ENCODE peak calls at places on chromosomes 13 and 19, in five cellular contexts. J is right cardiac atrium, B is AG04450, C is epithelial cell of esophagus, X is A549. Q is an unnamed sample.

GRCh38 chr19:13155472-13156284 is 5.5 kb downstream of the IER2 start:
- DNase-seq in J (peak; percentile 92), B (no peak), X (peak; percentile 81), C (no peak), Q (peak; percentile 92)

GRCh38 chr19:17052439-17052838 is 22.8 kb downstream of the HAUS8 start:
- DNase-seq in B (no peak), X (peak; percentile 42), C (peak; percentile 62), J (peak; percentile 56), Q (peak; percentile 29)

GRCh38 chr13:50580684-50581305 is 262.7 kb downstream of the DLEU7 start:
- DNase-seq in B (peak; percentile 51), X (no peak), C (peak; percentile 21), J (no peak), Q (no peak)

GRCh38 chr19:10269333-10270179 is 1.4 kb upstream of the ICAM1 start:
- DNase-seq in J (peak; percentile 96), X (peak; percentile 63), C (peak; percentile 76), B (no peak), Q (peak; percentile 77)

GRCh38 chr13:111346281-111346680 is 25.8 kb downstream of the TEX29 start:
- DNase-seq in J (peak; percentile 76), C (no peak), X (no peak), B (no peak), Q (no peak)

GRCh38 chr19:35416331-35416730 is 31.7 kb upstream of the FFAR2 start:
- DNase-seq in C (no peak), J (no peak), X (no peak), B (no peak), Q (no peak)

GRCh38 chr13:107284168-107284567 is 716.2 kb upstream of the ARGLU1 start:
- DNase-seq in X (no peak), C (peak; percentile 33), B (no peak), J (no peak), Q (no peak)

GRCh38 chr13:32037471-32037870 is 5.9 kb downstream of the FRY start:
- DNase-seq in B (no peak), X (no peak), J (no peak), C (no peak), Q (no peak)

GRCh38 chr13:74246398-74246975 is 112.3 kb upstream of the KLF12 start:
- DNase-seq in B (no peak), C (no peak), X (no peak), J (no peak), Q (no peak)

GRCh38 chr19:38394488-38394887 is 6.0 kb downstream of the SPRED3 start:
- DNase-seq in J (peak; percentile 66), B (no peak), C (peak; percentile 57), X (no peak), Q (no peak)
- H3K4me3 ChIP-seq in J (no peak overlapping the region), B (no peak overlapping the region), C (peak overlapping the region; percentile 32), X (no peak overlapping the region), Q (no peak overlapping the region)

DNA sequence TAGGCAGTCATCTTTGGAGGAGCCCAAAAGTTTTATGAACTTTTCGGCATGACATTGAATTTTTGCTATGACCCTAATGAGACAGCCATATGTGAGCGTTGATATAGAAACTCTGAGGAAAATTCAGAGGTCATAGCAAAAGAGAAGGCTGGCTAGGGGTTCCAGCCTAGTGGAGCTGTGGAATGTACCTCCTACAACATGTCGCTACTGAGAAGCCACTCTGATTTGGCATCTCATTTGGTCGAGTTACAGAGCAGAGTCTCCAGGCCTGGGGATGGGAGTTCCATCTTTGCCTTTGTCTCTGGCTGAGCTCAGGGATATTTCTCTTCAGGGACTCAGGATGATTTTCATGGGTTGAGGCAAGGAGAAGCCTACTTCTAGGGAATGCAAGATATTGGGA is 43.6 kb upstream of the POSTN start:
- DNase-seq in J (no peak), C (no peak), B (no peak), X (no peak), Q (no peak)
- H3K4me3 ChIP-seq in J (no peak overlapping the region), C (no peak overlapping the region), B (no peak overlapping the region), X (no peak overlapping the region), Q (no peak overlapping the region)

DNA sequence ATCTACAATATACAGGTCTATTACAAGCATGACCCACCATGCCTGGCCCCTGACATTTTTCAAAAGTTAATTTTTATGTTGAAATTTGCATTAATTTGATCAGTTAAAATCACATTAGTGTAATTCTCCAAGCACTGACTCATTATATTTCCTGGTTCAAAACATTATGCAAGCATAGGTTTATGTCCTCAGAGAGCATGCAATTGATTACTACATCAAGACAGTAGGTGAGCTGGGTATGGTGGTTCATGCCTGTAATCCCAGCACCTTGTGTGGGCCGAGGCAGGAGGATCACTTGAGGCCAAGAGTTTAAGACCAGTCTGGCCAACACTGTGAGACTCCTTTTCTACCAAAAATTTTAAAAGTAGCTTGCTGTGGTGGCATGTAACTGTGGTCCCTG is 248.8 kb upstream of the KLHL1 start:
- DNase-seq in J (no peak), C (peak; percentile 50), X (no peak), B (no peak), Q (no peak)
- H3K4me3 ChIP-seq in J (no peak overlapping the region), C (no peak overlapping the region), X (no peak overlapping the region), B (no peak overlapping the region), Q (no peak overlapping the region)

GRCh38 chr19:50330365-50331078 is 1.3 kb upstream of the KCNC3 start:
- DNase-seq in J (peak; percentile 93), B (no peak), X (peak; percentile 87), C (no peak), Q (peak; percentile 89)

GRCh38 chr19:50328257-50329145 is 676 bp downstream of the KCNC3 start:
- DNase-seq in X (peak; percentile 57), B (no peak), C (no peak), J (peak; percentile 61), Q (no peak)

GRCh38 chr19:50327461-50328256 is 1.5 kb downstream of the KCNC3 start:
- DNase-seq in J (no peak), B (no peak), C (no peak), X (no peak), Q (no peak)

GRCh38 chr19:50331187-50332013 is 2.2 kb upstream of the KCNC3 start:
- DNase-seq in J (no peak), C (no peak), X (no peak), B (no peak), Q (no peak)

GRCh38 chr19:50329146-50329925 is at the start of gene KCNC3:
- DNase-seq in C (peak; percentile 72), J (peak; percentile 99), X (peak; percentile 100), B (peak; percentile 59), Q (peak; percentile 100)
- H3K4me3 ChIP-seq in C (no peak within 1 kb of the TSS), J (peak within 1 kb of the TSS; percentile 61), X (peak within 1 kb of the TSS; percentile 60), B (peak within 1 kb of the TSS; percentile 7), Q (peak within 1 kb of the TSS; percentile 57)

GRCh38 chr19:28731113-28731512 is 481.8 kb downstream of the UQCRFS1 start:
- DNase-seq in B (no peak), J (no peak), X (no peak), C (no peak), Q (no peak)

GRCh38 chr19:28727835-28728159 is 485.2 kb downstream of the UQCRFS1 start:
- DNase-seq in C (no peak), X (no peak), B (no peak), J (no peak), Q (no peak)

GRCh38 chr19:28731577-28731976 is 481.4 kb downstream of the UQCRFS1 start:
- DNase-seq in J (no peak), C (no peak), X (no peak), B (no peak), Q (no peak)

GRCh38 chr19:28726533-28726932 is 486.4 kb downstream of the UQCRFS1 start:
- DNase-seq in J (no peak), B (no peak), X (no peak), C (no peak), Q (no peak)

GRCh38 chr19:28727133-28727834 is 485.7 kb downstream of the UQCRFS1 start:
- DNase-seq in B (no peak), C (peak; percentile 22), X (no peak), J (peak; percentile 56), Q (no peak)
- H3K4me3 ChIP-seq in B (peak overlapping the region; percentile 53), C (peak overlapping the region; percentile 29), X (no peak overlapping the region), J (peak overlapping the region; percentile 64), Q (no peak overlapping the region)

GRCh38 chr19:47483200-47483599 is 819 bp downstream of the KPTN start:
- DNase-seq in J (peak; percentile 55), X (no peak), B (no peak), C (no peak), Q (no peak)
- H3K4me3 ChIP-seq in J (no peak overlapping the region), X (peak overlapping the region; percentile 53), B (peak overlapping the region; percentile 80), C (peak overlapping the region; percentile 89), Q (no peak overlapping the region)

DNA sequence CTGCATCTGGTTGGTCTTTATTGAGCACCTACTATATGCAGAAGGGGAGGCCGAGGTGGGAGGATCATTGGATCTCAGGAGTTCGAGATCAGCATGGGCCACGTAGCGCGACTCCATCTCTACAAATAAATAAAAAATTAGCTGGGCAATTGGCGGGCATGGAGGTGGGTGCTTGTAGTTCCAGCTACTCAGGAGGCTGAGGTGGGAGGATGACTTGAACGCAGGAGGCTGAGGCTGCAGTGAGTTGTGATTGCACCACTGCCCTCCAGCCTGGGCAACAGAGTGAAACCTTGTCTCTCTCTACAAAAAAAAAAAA is 3.8 kb downstream of the CFD start:
- DNase-seq in C (no peak), B (no peak), J (no peak), X (no peak), Q (no peak)
- H3K4me3 ChIP-seq in C (no peak overlapping the region), B (no peak overlapping the region), J (no peak overlapping the region), X (no peak overlapping the region), Q (no peak overlapping the region)

GRCh38 chr19:48636859-48637448 is at the start of gene DBP:
- DNase-seq in J (peak; percentile 85), X (peak; percentile 79), C (no peak), B (no peak), Q (no peak)

GRCh38 chr19:48637449-48637947 is 319 bp upstream of the DBP start:
- DNase-seq in J (peak; percentile 100), C (peak; percentile 99), B (peak; percentile 99), X (peak; percentile 100), Q (peak; percentile 100)

GRCh38 chr19:48635263-48635965 is 1.8 kb downstream of the DBP start:
- DNase-seq in C (peak; percentile 63), J (peak; percentile 90), X (peak; percentile 73), B (no peak), Q (peak; percentile 44)

GRCh38 chr19:48634424-48635262 is 2.5 kb downstream of the DBP start:
- DNase-seq in B (peak; percentile 82), X (peak; percentile 99), C (peak; percentile 97), J (peak; percentile 99), Q (peak; percentile 97)

DNA sequence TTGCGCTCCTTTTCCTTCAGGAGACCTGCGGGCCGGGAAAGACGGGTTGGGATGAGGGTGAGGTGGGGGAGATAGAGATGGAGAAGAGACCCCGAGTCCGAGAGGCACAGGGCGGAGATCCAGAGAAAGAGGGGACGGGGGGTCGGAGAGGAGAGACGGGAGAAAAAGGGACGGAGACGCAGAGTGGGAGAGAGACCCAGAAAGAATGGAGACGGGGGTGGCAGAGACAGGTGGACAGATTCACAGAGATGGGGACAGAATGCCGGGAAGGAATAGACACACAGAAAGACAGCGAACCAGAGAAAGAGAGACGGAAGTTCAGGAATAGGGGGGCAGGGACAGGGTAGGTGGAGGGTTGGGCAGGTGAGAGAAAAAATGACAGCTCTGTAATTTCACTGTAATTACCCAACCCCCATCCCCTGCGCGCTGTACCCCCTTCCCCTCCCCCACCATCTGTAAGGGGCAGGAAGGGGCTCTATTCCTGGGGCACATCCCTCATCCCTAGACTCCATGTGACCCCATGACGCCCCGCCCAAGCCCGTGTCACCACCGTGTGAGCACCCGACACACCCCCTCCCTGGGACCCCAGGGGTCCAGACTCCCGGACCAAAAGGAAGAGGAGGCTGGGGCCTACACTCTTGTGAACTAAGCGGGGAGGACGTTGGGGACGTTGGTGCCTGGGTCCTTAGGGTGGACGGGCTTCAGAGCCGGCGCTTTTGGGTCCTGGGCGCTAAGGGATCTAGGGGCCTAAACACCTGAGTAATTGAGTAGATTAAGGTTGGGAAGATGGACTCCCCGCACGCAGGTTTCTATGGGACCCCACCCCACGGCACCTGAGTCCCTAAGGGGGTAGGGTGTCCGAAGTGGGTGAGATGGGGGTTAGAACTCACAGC is 967 bp downstream of the DBP start:
- DNase-seq in X (no peak), J (peak; percentile 82), C (no peak), B (no peak), Q (no peak)
- H3K4me3 ChIP-seq in X (peak overlapping the region; percentile 71), J (peak overlapping the region; percentile 57), C (peak overlapping the region; percentile 83), B (peak overlapping the region; percentile 66), Q (peak overlapping the region; percentile 57)